ENCODE peak calls at places on chromosomes 7 and 10, in six cellular contexts. One of them, this sample, is unnamed.

GRCh38 chr7:13279854-13280435 is 592.5 kb downstream of the ARL4A start:
- DNase-seq in T-helper 2 cell: no peak
- DNase-seq in NCI-H1092: peak
- DNase-seq in CD8-positive, alpha-beta T cell: no peak
- DNase-seq in A172: peak
- DNase-seq in Right ventricle myocardium superior: no peak
- DNase-seq in this sample: no peak

GRCh38 chr7:138237995-138238394 is 161.7 kb downstream of the AKR1D1 start:
- DNase-seq in T-helper 2 cell: no peak
- DNase-seq in NCI-H1092: no peak
- DNase-seq in CD8-positive, alpha-beta T cell: no peak
- DNase-seq in A172: no peak
- DNase-seq in Right ventricle myocardium superior: no peak
- DNase-seq in this sample: no peak

GRCh38 chr10:100506596-100507356 is 12.9 kb downstream of the SEC31B start:
- DNase-seq in T-helper 2 cell: no peak
- DNase-seq in NCI-H1092: no peak
- DNase-seq in CD8-positive, alpha-beta T cell: no peak
- DNase-seq in A172: peak
- DNase-seq in Right ventricle myocardium superior: no peak
- DNase-seq in this sample: peak

GRCh38 chr7:140317999-140318398 is 80.3 kb downstream of the SLC37A3 start:
- DNase-seq in T-helper 2 cell: no peak
- DNase-seq in NCI-H1092: no peak
- DNase-seq in CD8-positive, alpha-beta T cell: no peak
- DNase-seq in A172: no peak
- DNase-seq in Right ventricle myocardium superior: no peak
- DNase-seq in this sample: no peak

GRCh38 chr10:21929070-21929469 is 74.5 kb downstream of the DNAJC1 start:
- DNase-seq in T-helper 2 cell: no peak
- DNase-seq in NCI-H1092: no peak
- DNase-seq in CD8-positive, alpha-beta T cell: no peak
- DNase-seq in A172: no peak
- DNase-seq in Right ventricle myocardium superior: no peak
- DNase-seq in this sample: no peak

GRCh38 chr10:58385784-58386112 is 538 bp downstream of the TFAM start:
- DNase-seq in T-helper 2 cell: no peak
- DNase-seq in NCI-H1092: peak
- DNase-seq in CD8-positive, alpha-beta T cell: peak
- DNase-seq in A172: peak
- DNase-seq in Right ventricle myocardium superior: peak
- DNase-seq in this sample: no peak

GRCh38 chr7:139560678-139561077 is 37.2 kb downstream of the CLEC2L start:
- DNase-seq in T-helper 2 cell: no peak
- DNase-seq in NCI-H1092: peak
- DNase-seq in CD8-positive, alpha-beta T cell: no peak
- DNase-seq in A172: no peak
- DNase-seq in Right ventricle myocardium superior: no peak
- DNase-seq in this sample: no peak

GRCh38 chr10:103763374-103764202 is 91.8 kb downstream of the SH3PXD2A start:
- DNase-seq in T-helper 2 cell: no peak
- DNase-seq in NCI-H1092: no peak
- DNase-seq in CD8-positive, alpha-beta T cell: peak
- DNase-seq in A172: peak
- DNase-seq in Right ventricle myocardium superior: no peak
- DNase-seq in this sample: no peak

GRCh38 chr10:454860-455259 is 234.6 kb downstream of the DIP2C start:
- DNase-seq in T-helper 2 cell: no peak
- DNase-seq in NCI-H1092: no peak
- DNase-seq in CD8-positive, alpha-beta T cell: no peak
- DNase-seq in A172: peak
- DNase-seq in Right ventricle myocardium superior: peak
- DNase-seq in this sample: peak

GRCh38 chr7:3037259-3037658 is 6.4 kb downstream of the CARD11 start:
- DNase-seq in T-helper 2 cell: no peak
- DNase-seq in NCI-H1092: no peak
- DNase-seq in CD8-positive, alpha-beta T cell: no peak
- DNase-seq in A172: no peak
- DNase-seq in Right ventricle myocardium superior: no peak
- DNase-seq in this sample: no peak

GRCh38 chr7:121211253-121211652 is 117.5 kb upstream of the WNT16 start:
- DNase-seq in T-helper 2 cell: no peak
- DNase-seq in NCI-H1092: no peak
- DNase-seq in CD8-positive, alpha-beta T cell: no peak
- DNase-seq in A172: no peak
- DNase-seq in Right ventricle myocardium superior: no peak
- DNase-seq in this sample: no peak

GRCh38 chr10:44070282-44070681 is 314.6 kb downstream of the CXCL12 start:
- DNase-seq in T-helper 2 cell: no peak
- DNase-seq in NCI-H1092: no peak
- DNase-seq in CD8-positive, alpha-beta T cell: no peak
- DNase-seq in A172: no peak
- DNase-seq in Right ventricle myocardium superior: peak
- DNase-seq in this sample: no peak

GRCh38 chr10:106582291-106582690 is 582.2 kb downstream of the SORCS1 start:
- DNase-seq in T-helper 2 cell: no peak
- DNase-seq in NCI-H1092: no peak
- DNase-seq in CD8-positive, alpha-beta T cell: no peak
- DNase-seq in A172: peak
- DNase-seq in Right ventricle myocardium superior: no peak
- DNase-seq in this sample: no peak

GRCh38 chr7:21996641-21997040 is 50.9 kb upstream of the CDCA7L start:
- DNase-seq in T-helper 2 cell: no peak
- DNase-seq in NCI-H1092: no peak
- DNase-seq in CD8-positive, alpha-beta T cell: no peak
- DNase-seq in A172: no peak
- DNase-seq in Right ventricle myocardium superior: no peak
- DNase-seq in this sample: no peak

This sample was measured in AG09309.